ENCODE peak calls at places on chromosomes 6 and 20, in four cellular contexts. U is HepG2, Q is K562, J is WTC11. N is an unnamed sample.

GRCh38 chr20:36959242-36959641 is 7.7 kb upstream of the SAMHD1 start:
- DNase-seq in U (no peak), Q (no peak), J (no peak), N (no peak)

GRCh38 chr20:38764563-38765355 is 16.5 kb downstream of the ACTR5 start:
- DNase-seq in U (peak), Q (no peak), J (no peak), N (no peak)

GRCh38 chr20:34983089-34983820 is 27.6 kb downstream of the MYH7B start:
- DNase-seq in U (no peak), Q (no peak), J (no peak), N (no peak)

GRCh38 chr20:62358728-62359490 is 8.2 kb downstream of the LAMA5 start:
- DNase-seq in U (no peak), Q (peak), J (no peak), N (no peak)

GRCh38 chr20:50054626-50055511 is 58.1 kb downstream of the UBE2V1 start:
- DNase-seq in U (peak), Q (no peak), J (no peak), N (no peak)

GRCh38 chr20:38534756-38535155 is 46.2 kb upstream of the ADIG start:
- DNase-seq in U (no peak), Q (no peak), J (no peak), N (no peak)

GRCh38 chr6:2990179-2990931 is 9.3 kb upstream of the NQO2 start:
- DNase-seq in U (no peak), Q (peak), J (no peak), N (no peak)

GRCh38 chr6:118708736-118709135 is 57.3 kb upstream of the CEP85L start:
- DNase-seq in U (no peak), Q (no peak), J (no peak), N (no peak)

GRCh38 chr6:51640016-51640415 is 447.4 kb downstream of the PKHD1 start:
- DNase-seq in U (no peak), Q (no peak), J (no peak), N (no peak)

GRCh38 chr6:141483561-141484061 is 649.1 kb upstream of the GJE1 start:
- DNase-seq in U (no peak), Q (no peak), J (no peak), N (no peak)

GRCh38 chr20:38272398-38272797 is 11.9 kb upstream of the KIAA1755 start:
- DNase-seq in U (no peak), Q (no peak), J (no peak), N (no peak)

GRCh38 chr6:1199981-1200637 is 111.8 kb upstream of the FOXQ1 start:
- DNase-seq in U (no peak), Q (no peak), J (no peak), N (no peak)

GRCh38 chr6:35585688-35586087 is 73.0 kb upstream of the TULP1 start:
- DNase-seq in U (no peak), Q (no peak), J (no peak), N (no peak)

GRCh38 chr6:165606740-165607008 is 56.4 kb downstream of the PDE10A start:
- DNase-seq in U (no peak), Q (no peak), J (no peak), N (no peak)

GRCh38 chr20:59481082-59482018 is 123.0 kb upstream of the PHACTR3 start:
- DNase-seq in U (no peak), Q (no peak), J (no peak), N (no peak)

GRCh38 chr6:22112490-22112889 is 184.3 kb downstream of the PRL start:
- DNase-seq in U (no peak), Q (no peak), J (no peak), N (no peak)

GRCh38 chr6:80543598-80544181 is 437.2 kb downstream of the BCKDHB start:
- DNase-seq in U (no peak), Q (no peak), J (peak), N (no peak)

GRCh38 chr20:45070932-45071632 is 29.8 kb downstream of the KCNS1 start:
- DNase-seq in U (no peak), Q (peak), J (no peak), N (peak)

GRCh38 chr20:35702051-35702823 is 3.0 kb downstream of the ROMO1 start:
- DNase-seq in U (no peak), Q (no peak), J (no peak), N (no peak)

GRCh38 chr6:106125925-106126435 is 39.8 kb downstream of the PRDM1 start:
- DNase-seq in U (no peak), Q (no peak), J (no peak), N (no peak)

GRCh38 chr6:138588805-138589434 is 89.6 kb upstream of the NHSL1 start:
- DNase-seq in U (peak), Q (peak), J (peak), N (peak)

GRCh38 chr6:53282741-53283140 is 66.0 kb downstream of the ELOVL5 start:
- DNase-seq in U (no peak), Q (no peak), J (no peak), N (no peak)

GRCh38 chr6:163711615-163712568 is 297.4 kb downstream of the QKI start:
- DNase-seq in U (peak), Q (no peak), J (no peak), N (no peak)

GRCh38 chr6:17938885-17939284 is 48.5 kb downstream of the KIF13A start:
- DNase-seq in U (no peak), Q (no peak), J (no peak), N (no peak)

GRCh38 chr6:26141378-26141901 is 54.2 kb downstream of the HFE start:
- DNase-seq in U (peak), Q (no peak), J (no peak), N (no peak)

GRCh38 chr20:46463852-46464251 is 49.5 kb downstream of the ZNF334 start:
- DNase-seq in U (peak), Q (no peak), J (no peak), N (no peak)

GRCh38 chr6:30264731-30265130 is 51.5 kb upstream of the TRIM26 start:
- DNase-seq in U (no peak), Q (no peak), J (no peak), N (no peak)

GRCh38 chr6:144912474-144912873 is 627.3 kb downstream of the UTRN start:
- DNase-seq in U (no peak), Q (no peak), J (no peak), N (no peak)

GRCh38 chr20:1299522-1299921 is 29.4 kb downstream of the SDCBP2 start:
- DNase-seq in U (no peak), Q (peak), J (peak), N (peak)

GRCh38 chr6:15987569-15987968 is 141.3 kb upstream of the MYLIP start:
- DNase-seq in U (no peak), Q (peak), J (no peak), N (no peak)

GRCh38 chr20:59751075-59751711 is 146.9 kb downstream of the PHACTR3 start:
- DNase-seq in U (peak), Q (peak), J (peak), N (peak)

GRCh38 chr20:37992802-37993538 is 40.3 kb downstream of the TTI1 start:
- DNase-seq in U (peak), Q (peak), J (no peak), N (peak)

GRCh38 chr6:2498224-2498623 is 252.5 kb downstream of the MYLK4 start:
- DNase-seq in U (no peak), Q (no peak), J (no peak), N (no peak)

GRCh38 chr6:6856538-6857523 is 250.9 kb upstream of the RREB1 start:
- DNase-seq in U (no peak), Q (no peak), J (peak), N (no peak)

GRCh38 chr6:147170269-147170668 is 33.9 kb upstream of the STXBP5 start:
- DNase-seq in U (no peak), Q (no peak), J (no peak), N (no peak)

GRCh38 chr6:147167009-147167408 is 37.2 kb upstream of the STXBP5 start:
- DNase-seq in U (no peak), Q (no peak), J (no peak), N (no peak)

GRCh38 chr6:147167576-147168461 is 36.4 kb upstream of the STXBP5 start:
- DNase-seq in U (no peak), Q (no peak), J (no peak), N (no peak)

GRCh38 chr6:147169529-147169928 is 34.7 kb upstream of the STXBP5 start:
- DNase-seq in U (no peak), Q (no peak), J (no peak), N (no peak)

GRCh38 chr6:147166360-147166944 is 37.8 kb upstream of the STXBP5 start:
- DNase-seq in U (no peak), Q (peak), J (no peak), N (peak)
- TF ChIP-seq ELF4 in U (no peak), Q (no peak), J (no peak), N (no peak)

GRCh38 chr6:87799651-87800050 is 97.6 kb upstream of the AKIRIN2 start:
- DNase-seq in U (no peak), Q (no peak), J (no peak), N (no peak)
- TF ChIP-seq ELF4 in U (no peak), Q (no peak), J (no peak), N (no peak)

GRCh38 chr6:67680297-67680932 is 954.7 kb upstream of the ADGRB3 start:
- DNase-seq in U (no peak), Q (no peak), J (no peak), N (no peak)

GRCh38 chr6:67679566-67680296 is 955.4 kb upstream of the ADGRB3 start:
- DNase-seq in U (no peak), Q (no peak), J (no peak), N (no peak)

GRCh38 chr6:67689329-67689728 is 945.8 kb upstream of the ADGRB3 start:
- DNase-seq in U (no peak), Q (no peak), J (no peak), N (no peak)

DNA sequence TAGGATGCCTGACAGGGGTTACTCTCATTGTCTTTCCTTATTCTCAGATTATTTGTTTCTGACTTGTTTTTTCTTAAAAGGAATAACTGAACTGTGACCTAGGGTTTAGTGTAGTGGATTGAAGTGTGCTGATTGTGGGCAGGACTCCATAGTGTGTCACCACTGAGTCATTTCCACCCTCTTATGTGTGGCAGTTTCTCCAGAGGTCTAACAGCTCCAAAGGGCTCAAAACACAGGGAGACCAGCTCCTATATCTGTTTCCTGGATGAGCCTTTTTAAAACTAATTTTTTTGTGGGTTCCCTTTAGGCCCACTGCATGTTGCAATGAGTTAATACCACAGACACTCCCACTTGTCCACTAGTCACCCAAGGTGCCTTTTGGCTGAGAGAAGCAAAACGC is 951.1 kb upstream of the ADGRB3 start:
- DNase-seq in U (no peak), Q (no peak), J (no peak), N (no peak)
- TF ChIP-seq ELF4 in U (no peak), Q (no peak), J (no peak), N (no peak)

GRCh38 chr20:51387125-51387865 is 155.2 kb downstream of the NFATC2 start:
- DNase-seq in U (no peak), Q (no peak), J (peak), N (no peak)

GRCh38 chr20:51386586-51386985 is 155.9 kb downstream of the NFATC2 start:
- DNase-seq in U (no peak), Q (no peak), J (no peak), N (no peak)

GRCh38 chr20:51383891-51384510 is 158.5 kb downstream of the NFATC2 start:
- DNase-seq in U (no peak), Q (no peak), J (no peak), N (no peak)

GRCh38 chr20:51384854-51385253 is 157.7 kb downstream of the NFATC2 start:
- DNase-seq in U (no peak), Q (no peak), J (no peak), N (no peak)

DNA sequence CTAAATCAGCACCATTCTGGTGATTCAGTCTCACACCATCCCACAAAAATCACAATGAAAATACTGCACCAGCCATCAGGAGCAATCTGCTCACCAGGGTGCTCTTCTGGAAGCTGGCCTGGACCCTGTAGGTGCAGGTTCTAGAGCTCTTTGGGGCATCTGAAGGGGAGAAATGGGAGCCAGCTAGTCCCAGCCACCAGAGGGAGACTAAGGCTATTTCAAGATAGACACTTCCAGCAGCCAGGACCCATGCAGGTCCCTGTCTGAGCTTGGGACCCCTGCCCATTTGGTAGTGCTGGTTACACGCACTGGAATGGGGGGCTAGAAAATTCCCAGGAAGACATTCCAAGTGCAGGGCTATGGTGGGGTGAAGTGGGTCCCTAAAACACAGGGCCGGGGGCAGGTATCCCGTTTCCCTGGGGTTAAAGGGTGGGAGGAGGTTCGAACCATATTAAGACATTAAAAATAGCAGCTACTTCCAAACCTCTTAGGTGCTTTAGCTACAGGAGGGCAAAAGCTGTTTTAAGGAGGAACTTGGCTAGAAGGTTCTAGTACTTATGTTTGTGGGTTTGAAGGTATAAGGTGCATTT is 156.5 kb downstream of the NFATC2 start:
- DNase-seq in U (peak), Q (no peak), J (peak), N (peak)
- TF ChIP-seq ELF4 in U (no peak), Q (no peak), J (no peak), N (no peak)

DNA sequence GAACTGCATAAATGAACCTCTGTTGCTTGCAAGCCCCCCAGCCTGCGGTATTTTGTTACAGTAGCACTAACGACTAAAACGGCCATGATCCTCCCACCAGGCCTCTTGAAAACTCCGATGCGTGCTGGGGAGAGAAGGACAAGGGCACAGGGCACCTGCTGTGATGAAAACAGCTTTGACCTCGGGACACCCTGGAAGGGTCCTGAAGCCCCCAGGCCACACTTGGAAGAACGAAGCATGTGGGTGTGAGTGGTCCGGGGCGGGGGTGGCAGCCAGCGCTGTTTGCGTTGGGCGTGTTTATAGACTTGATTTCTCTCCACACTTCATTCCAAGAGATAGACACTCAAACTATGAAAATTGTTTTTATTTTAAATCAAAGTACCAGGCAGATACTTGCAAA is 13.2 kb upstream of the HELZ2 start:
- DNase-seq in U (no peak), Q (no peak), J (no peak), N (no peak)
- TF ChIP-seq ELF4 in U (no peak), Q (no peak), J (no peak), N (no peak)

GRCh38 chr6:167555836-167556235 is 230.9 kb downstream of the TTLL2 start:
- DNase-seq in U (no peak), Q (no peak), J (no peak), N (no peak)

GRCh38 chr6:167552961-167553360 is 228.1 kb downstream of the TTLL2 start:
- DNase-seq in U (no peak), Q (no peak), J (no peak), N (no peak)

GRCh38 chr6:167551634-167552630 is 227.0 kb downstream of the TTLL2 start:
- DNase-seq in U (no peak), Q (no peak), J (no peak), N (no peak)

GRCh38 chr6:167553716-167554115 is 228.8 kb downstream of the TTLL2 start:
- DNase-seq in U (no peak), Q (no peak), J (no peak), N (no peak)

GRCh38 chr6:167554854-167555253 is 230.0 kb downstream of the TTLL2 start:
- DNase-seq in U (no peak), Q (no peak), J (no peak), N (no peak)
- TF ChIP-seq ELF4 in U (no peak), Q (no peak), J (no peak), N (no peak)

GRCh38 chr6:99761701-99762100 is 155.1 kb downstream of the PRDM13 start:
- DNase-seq in U (no peak), Q (no peak), J (no peak), N (no peak)
- TF ChIP-seq ELF4 in U (no peak), Q (no peak), J (no peak), N (no peak)

DNA sequence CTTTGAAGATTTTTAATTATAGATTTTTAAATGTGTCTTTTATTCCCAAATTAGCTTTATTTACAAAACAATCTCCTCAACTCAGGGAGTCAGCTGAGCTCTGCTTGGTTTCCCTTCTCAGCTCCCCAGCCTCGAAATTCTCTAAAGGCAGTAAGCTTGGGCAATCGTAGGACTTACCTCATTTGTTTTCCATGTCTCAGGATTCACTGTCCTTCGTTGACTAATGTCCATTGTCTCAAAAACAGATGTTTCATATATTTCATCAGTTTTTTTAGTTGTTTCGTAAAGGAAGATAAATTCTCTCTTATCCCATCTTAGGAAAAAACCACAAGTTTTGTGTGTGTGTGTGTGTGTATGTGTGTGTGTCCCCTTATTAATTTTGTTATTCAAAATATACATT is 102.2 kb upstream of the ADGRF1 start:
- DNase-seq in U (no peak), Q (no peak), J (no peak), N (no peak)
- TF ChIP-seq ELF4 in U (no peak), Q (no peak), J (no peak), N (no peak)

DNA sequence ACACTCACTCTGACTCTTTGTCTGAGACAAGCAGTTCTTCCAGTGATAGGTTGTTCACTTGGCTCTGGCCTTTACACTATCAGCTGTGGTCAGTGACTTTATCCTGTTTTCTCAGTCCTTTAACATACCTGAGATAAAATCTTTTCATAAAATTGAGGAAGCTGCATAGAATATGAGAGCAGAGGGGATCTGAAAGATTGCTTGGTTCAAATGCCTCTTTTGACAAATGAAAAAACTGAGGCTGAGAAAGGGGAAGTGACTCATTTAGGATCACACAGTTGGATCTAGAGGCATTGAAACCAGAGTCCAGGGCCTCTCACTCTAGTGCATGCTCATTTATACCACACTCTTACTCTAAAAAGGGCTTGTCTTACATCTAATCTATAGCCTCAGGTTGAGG is 277.0 kb upstream of the TBX18 start:
- DNase-seq in U (no peak), Q (no peak), J (no peak), N (no peak)
- TF ChIP-seq ELF4 in U (no peak), Q (no peak), J (no peak), N (no peak)